ENCODE peak calls at places on chromosomes 7 and 10, in ten cellular contexts. One of them, this sample, is unnamed.

GRCh38 chr7:1026721-1027151 is 17.6 kb upstream of the GPR146 start:
- DNase-seq in PC-9: no peak
- DNase-seq in astrocyte of the spinal cord: no peak
- DNase-seq in bronchial epithelial cell: no peak
- DNase-seq in heart left ventricle: no peak
- DNase-seq in A549: no peak
- DNase-seq in ovary: no peak
- DNase-seq in uterus: no peak
- DNase-seq in Peyer's patch: no peak
- DNase-seq in fibroblast of pulmonary artery: no peak
- DNase-seq in this sample: no peak

GRCh38 chr7:113087278-113087998 is 811 bp upstream of the GPR85 start:
- DNase-seq in PC-9: no peak
- DNase-seq in astrocyte of the spinal cord: peak
- DNase-seq in bronchial epithelial cell: peak
- DNase-seq in heart left ventricle: no peak
- DNase-seq in A549: peak
- DNase-seq in ovary: no peak
- DNase-seq in uterus: peak
- DNase-seq in Peyer's patch: no peak
- DNase-seq in fibroblast of pulmonary artery: peak
- DNase-seq in this sample: peak

GRCh38 chr7:493661-494251 is 25.9 kb downstream of the PDGFA start:
- DNase-seq in PC-9: no peak
- DNase-seq in astrocyte of the spinal cord: no peak
- DNase-seq in bronchial epithelial cell: no peak
- DNase-seq in heart left ventricle: peak
- DNase-seq in A549: no peak
- DNase-seq in ovary: no peak
- DNase-seq in uterus: no peak
- DNase-seq in Peyer's patch: no peak
- DNase-seq in fibroblast of pulmonary artery: no peak
- DNase-seq in this sample: no peak

GRCh38 chr7:37031571-37032257 is 307.4 kb upstream of the AOAH start:
- DNase-seq in PC-9: peak
- DNase-seq in astrocyte of the spinal cord: peak
- DNase-seq in bronchial epithelial cell: peak
- DNase-seq in heart left ventricle: peak
- DNase-seq in A549: peak
- DNase-seq in ovary: peak
- DNase-seq in uterus: peak
- DNase-seq in Peyer's patch: peak
- DNase-seq in fibroblast of pulmonary artery: peak
- DNase-seq in this sample: peak

GRCh38 chr7:38863609-38864291 is 45.2 kb downstream of the VPS41 start:
- DNase-seq in PC-9: peak
- DNase-seq in astrocyte of the spinal cord: no peak
- DNase-seq in bronchial epithelial cell: peak
- DNase-seq in heart left ventricle: no peak
- DNase-seq in A549: no peak
- DNase-seq in ovary: no peak
- DNase-seq in uterus: no peak
- DNase-seq in Peyer's patch: no peak
- DNase-seq in fibroblast of pulmonary artery: no peak
- DNase-seq in this sample: no peak

GRCh38 chr7:116696707-116697106 is 24.7 kb downstream of the MET start:
- DNase-seq in PC-9: no peak
- DNase-seq in astrocyte of the spinal cord: no peak
- DNase-seq in bronchial epithelial cell: peak
- DNase-seq in heart left ventricle: no peak
- DNase-seq in A549: no peak
- DNase-seq in ovary: no peak
- DNase-seq in uterus: no peak
- DNase-seq in Peyer's patch: no peak
- DNase-seq in fibroblast of pulmonary artery: no peak
- DNase-seq in this sample: no peak

GRCh38 chr10:21401196-21401595 is 124.3 kb downstream of the SKIDA1 start:
- DNase-seq in PC-9: no peak
- DNase-seq in astrocyte of the spinal cord: peak
- DNase-seq in bronchial epithelial cell: peak
- DNase-seq in heart left ventricle: no peak
- DNase-seq in A549: no peak
- DNase-seq in ovary: no peak
- DNase-seq in uterus: no peak
- DNase-seq in Peyer's patch: no peak
- DNase-seq in fibroblast of pulmonary artery: no peak
- DNase-seq in this sample: no peak

GRCh38 chr7:111560773-111561658 is 1.3 kb downstream of the IMMP2L start:
- DNase-seq in PC-9: peak
- DNase-seq in astrocyte of the spinal cord: peak
- DNase-seq in bronchial epithelial cell: peak
- DNase-seq in heart left ventricle: no peak
- DNase-seq in A549: peak
- DNase-seq in ovary: no peak
- DNase-seq in uterus: no peak
- DNase-seq in Peyer's patch: no peak
- DNase-seq in fibroblast of pulmonary artery: peak
- DNase-seq in this sample: peak

GRCh38 chr10:106566871-106567270 is 597.6 kb downstream of the SORCS1 start:
- DNase-seq in PC-9: no peak
- DNase-seq in astrocyte of the spinal cord: no peak
- DNase-seq in bronchial epithelial cell: no peak
- DNase-seq in heart left ventricle: no peak
- DNase-seq in A549: no peak
- DNase-seq in ovary: no peak
- DNase-seq in uterus: no peak
- DNase-seq in Peyer's patch: no peak
- DNase-seq in fibroblast of pulmonary artery: peak
- DNase-seq in this sample: no peak

GRCh38 chr10:106576534-106576933 is 588.0 kb downstream of the SORCS1 start:
- DNase-seq in PC-9: no peak
- DNase-seq in astrocyte of the spinal cord: no peak
- DNase-seq in bronchial epithelial cell: no peak
- DNase-seq in heart left ventricle: no peak
- DNase-seq in A549: no peak
- DNase-seq in ovary: no peak
- DNase-seq in uterus: no peak
- DNase-seq in Peyer's patch: no peak
- DNase-seq in fibroblast of pulmonary artery: no peak
- DNase-seq in this sample: no peak

GRCh38 chr10:106573106-106573505 is 591.4 kb downstream of the SORCS1 start:
- DNase-seq in PC-9: no peak
- DNase-seq in astrocyte of the spinal cord: peak
- DNase-seq in bronchial epithelial cell: peak
- DNase-seq in heart left ventricle: no peak
- DNase-seq in A549: no peak
- DNase-seq in ovary: no peak
- DNase-seq in uterus: no peak
- DNase-seq in Peyer's patch: no peak
- DNase-seq in fibroblast of pulmonary artery: peak
- DNase-seq in this sample: no peak

GRCh38 chr10:106567629-106568028 is 596.9 kb downstream of the SORCS1 start:
- DNase-seq in PC-9: no peak
- DNase-seq in astrocyte of the spinal cord: no peak
- DNase-seq in bronchial epithelial cell: no peak
- DNase-seq in heart left ventricle: no peak
- DNase-seq in A549: no peak
- DNase-seq in ovary: no peak
- DNase-seq in uterus: no peak
- DNase-seq in Peyer's patch: no peak
- DNase-seq in fibroblast of pulmonary artery: no peak
- DNase-seq in this sample: no peak

GRCh38 chr10:106571216-106571954 is 593.1 kb downstream of the SORCS1 start:
- DNase-seq in PC-9: no peak
- DNase-seq in astrocyte of the spinal cord: peak
- DNase-seq in bronchial epithelial cell: peak
- DNase-seq in heart left ventricle: no peak
- DNase-seq in A549: peak
- DNase-seq in ovary: no peak
- DNase-seq in uterus: no peak
- DNase-seq in Peyer's patch: no peak
- DNase-seq in fibroblast of pulmonary artery: peak
- DNase-seq in this sample: peak
- TF ChIP-seq CTCF in PC-9: peak
- TF ChIP-seq CTCF in astrocyte of the spinal cord: peak
- TF ChIP-seq CTCF in bronchial epithelial cell: peak
- TF ChIP-seq CTCF in heart left ventricle: peak
- TF ChIP-seq CTCF in A549: peak
- TF ChIP-seq CTCF in ovary: no peak
- TF ChIP-seq CTCF in uterus: no peak
- TF ChIP-seq CTCF in Peyer's patch: no peak
- TF ChIP-seq CTCF in fibroblast of pulmonary artery: peak
- TF ChIP-seq CTCF in this sample: peak

DNA sequence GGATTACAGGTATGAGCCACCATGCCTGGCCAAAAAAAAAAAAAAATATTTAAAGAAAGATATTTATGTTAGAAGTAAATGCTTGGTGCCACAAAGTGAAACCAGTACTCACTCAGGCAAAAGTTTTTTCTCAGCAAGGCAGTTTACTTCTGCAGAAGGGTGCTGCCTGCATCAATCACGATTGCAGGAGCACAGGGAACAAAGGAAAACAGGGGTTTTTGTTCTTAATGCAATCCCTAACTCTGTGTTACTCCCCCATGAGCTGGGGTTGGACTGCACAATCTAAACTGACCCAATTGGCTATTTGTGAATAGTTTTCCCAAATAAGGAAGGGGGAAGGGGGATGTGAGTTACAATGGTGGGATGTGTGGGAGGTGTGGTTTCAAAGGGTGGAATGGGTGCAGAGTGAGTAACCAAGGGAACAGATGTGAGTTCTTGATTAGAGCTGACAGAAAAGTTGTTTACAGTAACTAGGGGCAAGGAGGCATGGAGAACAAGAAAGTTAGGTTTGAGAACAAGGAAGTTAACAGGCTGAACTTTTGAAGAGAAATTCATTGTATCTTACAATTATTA is 255.4 kb downstream of the TYW1 start:
- DNase-seq in PC-9: no peak
- DNase-seq in astrocyte of the spinal cord: no peak
- DNase-seq in bronchial epithelial cell: no peak
- DNase-seq in heart left ventricle: no peak
- DNase-seq in A549: no peak
- DNase-seq in ovary: no peak
- DNase-seq in uterus: no peak
- DNase-seq in Peyer's patch: no peak
- DNase-seq in fibroblast of pulmonary artery: no peak
- DNase-seq in this sample: peak
- H3K4me3 ChIP-seq in PC-9: no peak
- H3K4me3 ChIP-seq in astrocyte of the spinal cord: no peak
- H3K4me3 ChIP-seq in bronchial epithelial cell: no peak
- H3K4me3 ChIP-seq in heart left ventricle: no peak
- H3K4me3 ChIP-seq in A549: no peak
- H3K4me3 ChIP-seq in ovary: no peak
- H3K4me3 ChIP-seq in uterus: no peak
- H3K4me3 ChIP-seq in Peyer's patch: no peak
- H3K4me3 ChIP-seq in fibroblast of pulmonary artery: no peak
- H3K4me3 ChIP-seq in this sample: no peak

GRCh38 chr10:43351301-43351700 is 20.1 kb upstream of the FXYD4 start:
- DNase-seq in PC-9: no peak
- DNase-seq in astrocyte of the spinal cord: no peak
- DNase-seq in bronchial epithelial cell: no peak
- DNase-seq in heart left ventricle: no peak
- DNase-seq in A549: no peak
- DNase-seq in ovary: no peak
- DNase-seq in uterus: no peak
- DNase-seq in Peyer's patch: no peak
- DNase-seq in fibroblast of pulmonary artery: no peak
- DNase-seq in this sample: no peak

GRCh38 chr10:43354879-43355380 is 16.5 kb upstream of the FXYD4 start:
- DNase-seq in PC-9: no peak
- DNase-seq in astrocyte of the spinal cord: no peak
- DNase-seq in bronchial epithelial cell: no peak
- DNase-seq in heart left ventricle: no peak
- DNase-seq in A549: no peak
- DNase-seq in ovary: no peak
- DNase-seq in uterus: no peak
- DNase-seq in Peyer's patch: no peak
- DNase-seq in fibroblast of pulmonary artery: no peak
- DNase-seq in this sample: no peak

GRCh38 chr10:43354325-43354635 is 17.2 kb upstream of the FXYD4 start:
- DNase-seq in PC-9: no peak
- DNase-seq in astrocyte of the spinal cord: no peak
- DNase-seq in bronchial epithelial cell: no peak
- DNase-seq in heart left ventricle: no peak
- DNase-seq in A549: no peak
- DNase-seq in ovary: no peak
- DNase-seq in uterus: no peak
- DNase-seq in Peyer's patch: no peak
- DNase-seq in fibroblast of pulmonary artery: no peak
- DNase-seq in this sample: no peak

GRCh38 chr10:43353495-43354324 is 17.7 kb upstream of the FXYD4 start:
- DNase-seq in PC-9: no peak
- DNase-seq in astrocyte of the spinal cord: no peak
- DNase-seq in bronchial epithelial cell: no peak
- DNase-seq in heart left ventricle: no peak
- DNase-seq in A549: peak
- DNase-seq in ovary: no peak
- DNase-seq in uterus: no peak
- DNase-seq in Peyer's patch: no peak
- DNase-seq in fibroblast of pulmonary artery: no peak
- DNase-seq in this sample: no peak

DNA sequence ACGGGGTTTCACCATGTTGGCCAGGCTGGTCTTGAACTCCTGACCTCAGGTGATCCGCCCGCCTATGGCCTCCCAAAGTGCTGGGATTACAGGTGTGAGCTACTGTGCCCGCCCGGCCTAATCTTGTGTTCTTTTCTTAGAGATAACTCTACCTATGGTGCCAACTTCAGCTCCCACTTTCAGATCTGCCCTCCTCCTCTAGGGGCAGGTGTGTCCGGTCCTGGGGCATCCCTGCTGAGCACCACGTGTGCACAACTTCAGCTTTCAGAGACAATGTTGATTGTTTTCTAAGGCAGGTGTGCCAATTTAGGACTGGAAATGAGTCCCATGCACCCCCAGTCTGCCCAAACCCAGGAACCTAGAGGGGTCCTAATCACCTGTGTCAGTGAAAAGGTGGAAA is 18.5 kb upstream of the FXYD4 start:
- DNase-seq in PC-9: no peak
- DNase-seq in astrocyte of the spinal cord: no peak
- DNase-seq in bronchial epithelial cell: no peak
- DNase-seq in heart left ventricle: no peak
- DNase-seq in A549: no peak
- DNase-seq in ovary: no peak
- DNase-seq in uterus: no peak
- DNase-seq in Peyer's patch: no peak
- DNase-seq in fibroblast of pulmonary artery: no peak
- DNase-seq in this sample: no peak
- TF ChIP-seq CTCF in PC-9: no peak
- TF ChIP-seq CTCF in astrocyte of the spinal cord: no peak
- TF ChIP-seq CTCF in bronchial epithelial cell: no peak
- TF ChIP-seq CTCF in heart left ventricle: no peak
- TF ChIP-seq CTCF in A549: no peak
- TF ChIP-seq CTCF in ovary: no peak
- TF ChIP-seq CTCF in uterus: no peak
- TF ChIP-seq CTCF in Peyer's patch: no peak
- TF ChIP-seq CTCF in fibroblast of pulmonary artery: no peak
- TF ChIP-seq CTCF in this sample: no peak

GRCh38 chr7:150954201-150954985 is 23.7 kb downstream of the KCNH2 start:
- DNase-seq in PC-9: no peak
- DNase-seq in astrocyte of the spinal cord: no peak
- DNase-seq in bronchial epithelial cell: no peak
- DNase-seq in heart left ventricle: peak
- DNase-seq in A549: no peak
- DNase-seq in ovary: no peak
- DNase-seq in uterus: peak
- DNase-seq in Peyer's patch: no peak
- DNase-seq in fibroblast of pulmonary artery: no peak
- DNase-seq in this sample: no peak

GRCh38 chr7:150955519-150956394 is 22.4 kb downstream of the KCNH2 start:
- DNase-seq in PC-9: no peak
- DNase-seq in astrocyte of the spinal cord: no peak
- DNase-seq in bronchial epithelial cell: no peak
- DNase-seq in heart left ventricle: peak
- DNase-seq in A549: no peak
- DNase-seq in ovary: peak
- DNase-seq in uterus: peak
- DNase-seq in Peyer's patch: no peak
- DNase-seq in fibroblast of pulmonary artery: no peak
- DNase-seq in this sample: peak

GRCh38 chr7:150956395-150957118 is 21.6 kb downstream of the KCNH2 start:
- DNase-seq in PC-9: no peak
- DNase-seq in astrocyte of the spinal cord: no peak
- DNase-seq in bronchial epithelial cell: no peak
- DNase-seq in heart left ventricle: peak
- DNase-seq in A549: no peak
- DNase-seq in ovary: no peak
- DNase-seq in uterus: peak
- DNase-seq in Peyer's patch: no peak
- DNase-seq in fibroblast of pulmonary artery: no peak
- DNase-seq in this sample: no peak

GRCh38 chr7:150953061-150953997 is 24.8 kb downstream of the KCNH2 start:
- DNase-seq in PC-9: no peak
- DNase-seq in astrocyte of the spinal cord: no peak
- DNase-seq in bronchial epithelial cell: no peak
- DNase-seq in heart left ventricle: peak
- DNase-seq in A549: no peak
- DNase-seq in ovary: no peak
- DNase-seq in uterus: no peak
- DNase-seq in Peyer's patch: no peak
- DNase-seq in fibroblast of pulmonary artery: no peak
- DNase-seq in this sample: no peak

GRCh38 chr7:150954986-150955518 is 23.1 kb downstream of the KCNH2 start:
- DNase-seq in PC-9: no peak
- DNase-seq in astrocyte of the spinal cord: no peak
- DNase-seq in bronchial epithelial cell: no peak
- DNase-seq in heart left ventricle: peak
- DNase-seq in A549: no peak
- DNase-seq in ovary: no peak
- DNase-seq in uterus: peak
- DNase-seq in Peyer's patch: no peak
- DNase-seq in fibroblast of pulmonary artery: no peak
- DNase-seq in this sample: peak
- H3K4me3 ChIP-seq in PC-9: no peak
- H3K4me3 ChIP-seq in astrocyte of the spinal cord: no peak
- H3K4me3 ChIP-seq in bronchial epithelial cell: no peak
- H3K4me3 ChIP-seq in heart left ventricle: no peak
- H3K4me3 ChIP-seq in A549: no peak
- H3K4me3 ChIP-seq in ovary: peak
- H3K4me3 ChIP-seq in uterus: peak
- H3K4me3 ChIP-seq in Peyer's patch: no peak
- H3K4me3 ChIP-seq in fibroblast of pulmonary artery: no peak
- H3K4me3 ChIP-seq in this sample: peak

This sample was measured in NB4.